ENCODE peak calls at places on chromosomes 12 and 14, in four cellular contexts. Q, H, U and Z are unnamed samples.

GRCh38 chr14:31294736-31295398 is 87.3 kb upstream of the HECTD1 start:
- DNase-seq in Q (no peak), H (no peak), U (no peak), Z (no peak)

GRCh38 chr14:95549656-95550585 is 15.1 kb downstream of the GLRX5 start:
- DNase-seq in Q (no peak), H (no peak), U (no peak), Z (no peak)

GRCh38 chr12:89707623-89707991 is 1.0 kb downstream of the ATP2B1 start:
- DNase-seq in Q (no peak), H (no peak), U (no peak), Z (no peak)

GRCh38 chr14:50972734-50973133 is 28.5 kb upstream of the PYGL start:
- DNase-seq in Q (no peak), H (no peak), U (no peak), Z (no peak)

GRCh38 chr14:88870777-88871176 is 46.3 kb downstream of the TTC8 start:
- DNase-seq in Q (no peak), H (no peak), U (no peak), Z (no peak)

GRCh38 chr12:96347130-96347699 is 53.0 kb downstream of the CDK17 start:
- DNase-seq in Q (no peak), H (no peak), U (no peak), Z (no peak)

GRCh38 chr14:54226103-54226502 is 170.7 kb upstream of the CDKN3 start:
- DNase-seq in Q (no peak), H (no peak), U (no peak), Z (no peak)

GRCh38 chr12:113792450-113792849 is 173.7 kb downstream of the RBM19 start:
- DNase-seq in Q (no peak), H (no peak), U (no peak), Z (no peak)

GRCh38 chr12:26195641-26196423 is 459 bp downstream of the SSPN start:
- DNase-seq in Q (peak), H (peak), U (no peak), Z (peak)

GRCh38 chr12:131818821-131819585 is 9.2 kb upstream of the MMP17 start:
- DNase-seq in Q (no peak), H (no peak), U (no peak), Z (no peak)

GRCh38 chr14:20986811-20987210 is 3.0 kb upstream of the METTL17 start:
- DNase-seq in Q (peak), H (no peak), U (peak), Z (no peak)

GRCh38 chr12:68745904-68746571 is at the start of gene SLC35E3:
- DNase-seq in Q (peak), H (peak), U (peak), Z (peak)

GRCh38 chr12:127148318-127148717 is 1118.7 kb upstream of the TMEM132C start:
- DNase-seq in Q (no peak), H (no peak), U (no peak), Z (no peak)

GRCh38 chr12:6959376-6960290 is 8.5 kb downstream of the PTPN6 start:
- DNase-seq in Q (no peak), H (no peak), U (no peak), Z (no peak)

GRCh38 chr14:103393687-103394626 is 8.7 kb downstream of the MARK3 start:
- DNase-seq in Q (no peak), H (no peak), U (no peak), Z (no peak)

GRCh38 chr14:93114713-93115068 is 1.0 kb downstream of the ITPK1 start:
- DNase-seq in Q (peak), H (no peak), U (no peak), Z (no peak)

GRCh38 chr14:103141117-103141796 is 18.0 kb downstream of the TNFAIP2 start:
- DNase-seq in Q (no peak), H (no peak), U (peak), Z (no peak)

GRCh38 chr12:103401421-103401820 is 94.3 kb downstream of the C12orf42 start:
- DNase-seq in Q (no peak), H (no peak), U (peak), Z (no peak)

GRCh38 chr12:99911076-99911475 is 73.7 kb downstream of the ANKS1B start:
- DNase-seq in Q (peak), H (no peak), U (peak), Z (no peak)

GRCh38 chr14:71175491-71175890 is 268.2 kb downstream of the PCNX1 start:
- DNase-seq in Q (no peak), H (no peak), U (peak), Z (no peak)

DNA sequence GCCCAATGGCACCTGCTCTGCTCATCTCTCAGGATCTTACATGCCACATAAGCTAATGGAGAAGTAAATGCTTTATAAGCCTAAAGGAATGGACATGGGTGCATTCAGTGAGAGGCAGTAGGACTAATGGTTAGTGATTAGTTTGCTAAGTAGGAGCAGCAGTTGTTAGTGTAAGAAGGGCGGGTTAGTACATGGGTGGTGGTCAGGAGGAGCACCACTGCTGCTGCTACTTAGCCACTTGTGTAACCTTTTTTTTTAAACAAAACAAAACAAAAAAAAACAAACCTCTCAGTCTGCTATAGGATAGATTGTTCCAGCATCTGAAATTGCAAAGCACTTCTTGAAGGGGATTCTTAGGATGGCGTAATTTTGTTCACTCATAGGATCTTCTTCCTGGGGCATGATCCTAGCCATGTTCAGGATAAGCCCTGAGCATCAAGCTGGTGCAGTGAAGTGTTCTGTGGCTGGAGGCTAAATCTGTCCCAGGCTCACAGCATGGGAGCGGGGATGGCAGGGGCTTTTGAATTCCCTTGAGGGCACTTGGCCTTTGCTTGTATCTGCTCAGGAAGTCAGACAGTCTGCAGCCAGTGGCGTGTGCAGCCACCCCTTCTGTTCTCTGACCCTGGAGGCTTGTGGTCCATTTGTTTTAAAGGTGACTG is 63.6 kb downstream of the CHST11 start:
- DNase-seq in Q (no peak), H (no peak), U (no peak), Z (no peak)
- H3K27ac ChIP-seq in Q (no peak), H (no peak), U (no peak), Z (no peak)

DNA sequence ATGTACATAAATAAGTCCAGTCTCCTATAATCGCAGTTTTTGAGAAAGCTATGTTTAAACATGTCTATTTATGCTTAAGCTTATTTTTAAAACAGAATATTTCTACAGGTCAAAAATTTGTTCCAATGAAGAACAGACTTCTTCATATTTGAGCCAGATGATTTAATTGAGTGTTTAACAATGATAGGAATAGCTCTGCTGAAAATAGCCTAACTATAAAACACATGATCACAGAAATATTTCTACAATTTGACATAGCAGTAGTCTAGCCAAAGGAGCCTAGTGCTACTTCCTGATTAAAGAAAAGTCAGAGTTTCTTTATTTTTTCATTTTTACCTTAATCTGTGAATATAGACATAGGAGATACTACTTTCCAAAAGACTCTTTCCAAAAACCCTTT is 29.4 kb downstream of the DCP1B start:
- DNase-seq in Q (no peak), H (no peak), U (no peak), Z (no peak)
- H3K27ac ChIP-seq in Q (peak), H (no peak), U (no peak), Z (no peak)

DNA sequence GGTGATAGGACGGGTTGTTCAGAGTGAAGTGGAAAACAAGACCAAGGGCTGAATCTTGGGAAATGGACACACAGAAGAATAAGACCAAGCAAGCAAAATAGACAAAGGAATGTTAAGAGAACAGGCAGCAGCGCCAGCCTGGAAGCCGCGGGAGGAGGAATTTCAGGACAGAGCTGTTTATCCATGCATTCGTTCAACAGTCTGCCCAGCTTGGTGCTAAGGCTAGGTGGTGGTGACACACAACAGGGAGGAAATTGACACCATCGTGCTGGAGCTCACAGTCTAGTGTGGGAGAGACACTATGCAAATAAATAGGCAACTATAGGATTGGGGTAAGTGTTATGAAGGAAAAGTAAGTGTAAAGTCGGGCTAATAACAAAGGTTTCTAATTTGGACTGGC is 242.8 kb upstream of the FKBP4 start:
- DNase-seq in Q (no peak), H (no peak), U (no peak), Z (no peak)
- H3K27ac ChIP-seq in Q (no peak), H (no peak), U (no peak), Z (no peak)

DNA sequence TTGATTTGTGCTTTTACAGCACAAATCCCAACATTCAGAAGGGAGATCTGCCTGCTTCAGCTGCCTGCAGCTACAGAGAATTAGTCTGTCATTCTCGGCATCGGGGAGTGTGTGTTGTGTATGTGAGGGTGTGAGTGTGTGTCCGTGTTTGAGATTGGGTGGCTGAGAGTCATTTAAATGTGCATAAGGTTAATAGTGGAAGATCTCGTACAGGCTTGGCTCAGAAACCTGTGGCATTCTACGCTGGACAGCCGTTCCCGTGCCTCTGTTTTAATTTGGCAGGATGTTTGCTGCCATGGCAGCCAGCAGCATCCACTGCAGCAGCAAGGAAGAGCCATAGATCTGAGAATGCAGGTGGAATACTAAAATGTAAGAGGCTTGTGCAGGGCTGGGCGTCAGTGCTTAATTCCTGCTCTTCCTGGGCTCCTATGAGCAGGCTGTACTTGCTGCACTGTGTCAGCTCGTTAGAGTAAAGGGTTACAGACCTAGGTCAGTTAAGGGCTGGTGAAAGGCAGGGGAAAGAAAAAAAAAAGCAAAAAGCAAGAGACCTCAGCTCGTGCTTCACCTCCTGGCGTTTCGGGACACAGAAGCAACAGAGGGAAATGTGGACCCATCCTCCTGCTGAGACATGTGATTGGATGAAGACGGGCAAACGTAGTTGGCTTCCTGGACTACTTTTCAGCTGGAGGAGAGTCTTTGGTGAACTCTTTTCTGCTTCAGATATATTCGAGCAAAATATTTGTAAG is 205.4 kb downstream of the NAV3 start:
- DNase-seq in Q (peak), H (no peak), U (no peak), Z (peak)
- H3K27ac ChIP-seq in Q (peak), H (no peak), U (no peak), Z (peak)

GRCh38 chr14:22226381-22226780 is 362.6 kb downstream of the DAD1 start:
- DNase-seq in Q (no peak), H (no peak), U (peak), Z (no peak)
- H3K27ac ChIP-seq in Q (no peak), H (no peak), U (no peak), Z (no peak)

GRCh38 chr14:44959538-44959937 is 2.2 kb downstream of the KLHL28 start:
- DNase-seq in Q (no peak), H (no peak), U (no peak), Z (no peak)
- H3K27ac ChIP-seq in Q (no peak), H (no peak), U (no peak), Z (no peak)

GRCh38 chr14:99244299-99244959 is 27.6 kb downstream of the BCL11B start:
- DNase-seq in Q (no peak), H (no peak), U (peak), Z (no peak)

GRCh38 chr14:99244960-99245340 is 27.0 kb downstream of the BCL11B start:
- DNase-seq in Q (no peak), H (no peak), U (no peak), Z (no peak)

GRCh38 chr14:99242238-99242637 is 29.8 kb downstream of the BCL11B start:
- DNase-seq in Q (no peak), H (no peak), U (no peak), Z (no peak)

GRCh38 chr14:99241314-99242035 is 30.5 kb downstream of the BCL11B start:
- DNase-seq in Q (no peak), H (no peak), U (no peak), Z (no peak)

DNA sequence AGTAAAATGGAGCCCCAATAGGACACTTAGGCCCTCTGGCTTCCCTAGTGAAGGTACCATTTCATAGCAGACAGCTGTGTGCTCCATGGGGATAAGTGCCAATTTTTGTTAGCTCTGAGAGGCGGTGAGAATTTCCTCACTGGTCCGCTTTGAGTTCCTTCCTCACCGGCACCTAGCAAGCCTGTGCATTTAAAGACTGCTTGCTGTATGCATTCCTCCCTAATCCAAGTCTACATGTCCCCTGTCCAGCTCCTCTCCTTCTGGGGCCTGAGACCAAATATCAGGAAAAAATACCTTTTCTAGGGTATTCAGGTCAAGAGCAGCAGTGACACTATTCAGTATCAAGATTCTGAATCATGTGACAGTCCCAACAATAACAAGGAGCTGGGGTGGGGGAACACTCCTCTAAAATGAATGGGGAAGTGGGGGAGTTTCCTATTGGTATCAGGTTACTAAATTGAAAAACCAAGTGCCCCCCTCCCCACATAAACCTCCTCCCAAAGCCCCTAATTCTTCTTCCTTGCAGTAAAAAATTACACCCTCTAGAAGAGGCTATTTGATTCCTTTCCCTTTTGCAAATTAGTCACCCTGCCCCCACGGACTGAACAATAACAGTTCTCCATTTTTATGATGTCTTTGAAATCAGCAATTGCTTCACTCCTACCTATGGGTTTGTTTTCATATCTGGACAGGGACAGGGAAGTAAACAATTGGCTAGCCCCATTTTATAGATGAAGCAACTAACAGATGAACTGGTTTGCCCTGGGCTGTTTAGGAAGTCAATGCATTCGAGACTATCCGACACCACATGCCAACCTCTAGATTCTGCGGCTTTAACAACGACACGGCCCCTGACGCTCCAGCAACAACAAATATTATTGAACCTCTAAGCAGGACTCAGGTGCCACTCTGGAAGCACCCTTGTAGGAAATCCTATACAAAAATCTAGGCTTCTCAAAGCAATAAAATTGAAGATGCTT is 28.9 kb downstream of the BCL11B start:
- DNase-seq in Q (no peak), H (no peak), U (no peak), Z (no peak)
- H3K27ac ChIP-seq in Q (no peak), H (no peak), U (no peak), Z (peak)

GRCh38 chr14:55899531-55899930 is 218.7 kb upstream of the PELI2 start:
- DNase-seq in Q (no peak), H (no peak), U (no peak), Z (no peak)
- H3K27ac ChIP-seq in Q (no peak), H (no peak), U (no peak), Z (no peak)

DNA sequence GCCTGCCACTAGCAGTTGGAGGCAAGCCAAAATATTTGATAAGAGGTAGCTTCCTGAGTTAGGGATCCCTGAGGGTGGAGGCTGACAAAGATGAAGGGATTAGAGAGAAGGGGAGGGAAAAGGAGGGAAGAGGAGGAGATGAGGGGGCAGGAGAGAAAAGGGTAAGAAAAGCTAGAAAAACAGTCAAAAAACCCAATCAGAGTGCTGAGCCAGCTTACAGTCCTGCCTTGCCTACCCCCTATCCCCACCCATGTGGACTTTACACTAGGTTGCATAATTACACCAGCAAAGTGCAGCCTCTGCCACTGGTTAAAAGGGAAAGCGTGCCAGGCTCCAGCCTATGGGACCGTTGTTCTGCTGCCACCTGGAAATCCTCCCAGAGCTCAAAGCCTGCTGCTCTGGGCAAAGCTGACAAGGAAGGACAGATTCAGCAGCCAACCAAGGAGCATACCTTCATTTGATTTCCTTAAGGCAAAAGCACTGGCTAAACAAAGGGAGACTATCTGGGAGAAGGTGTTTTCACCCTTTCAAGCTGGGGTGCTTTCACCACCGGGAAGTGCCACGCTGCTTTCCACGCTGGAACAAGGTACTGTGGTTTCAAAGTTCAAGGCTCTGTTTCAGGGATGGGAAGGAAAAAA is 3.9 kb upstream of the NUMB start:
- DNase-seq in Q (peak), H (peak), U (no peak), Z (peak)
- H3K27ac ChIP-seq in Q (no peak), H (peak), U (peak), Z (peak)

DNA sequence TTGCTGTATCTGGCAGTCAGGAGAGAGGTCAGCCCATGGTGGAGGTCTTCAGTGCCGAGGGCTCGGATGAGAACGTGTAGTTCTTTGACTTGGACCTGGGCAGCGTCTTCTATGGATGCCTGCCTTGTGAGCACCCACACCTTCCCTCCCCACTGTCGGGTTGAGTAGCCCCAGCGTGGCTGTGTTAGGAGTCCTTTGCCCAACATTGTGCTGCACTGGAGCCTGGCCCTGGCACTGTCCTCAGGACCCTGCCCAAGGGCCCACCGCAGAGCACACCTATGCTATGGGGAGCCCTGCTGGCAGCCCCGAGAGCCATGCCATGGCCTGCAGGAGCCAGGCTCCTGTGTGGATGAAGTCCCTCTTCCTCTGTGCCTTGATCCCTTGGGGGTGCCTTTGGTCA is 26.7 kb downstream of the SLC25A29 start:
- DNase-seq in Q (no peak), H (no peak), U (no peak), Z (no peak)
- H3K27ac ChIP-seq in Q (no peak), H (no peak), U (peak), Z (no peak)